ENCODE peak calls at places on chromosomes 1 and 21, in four cellular contexts. U, C, F and E are unnamed samples.

GRCh38 chr1:157438236-157439012 is 113.9 kb downstream of the FCRL5 start:
- DNase-seq in U (no peak), C (no peak), F (no peak), E (no peak)

GRCh38 chr1:163914785-163915413 is 593.1 kb downstream of the NUF2 start:
- DNase-seq in U (no peak), C (no peak), F (no peak), E (no peak)

GRCh38 chr1:3154081-3154795 is 85.2 kb downstream of the PRDM16 start:
- DNase-seq in U (no peak), C (no peak), F (no peak), E (no peak)

GRCh38 chr1:157496121-157496526 is 56.2 kb downstream of the FCRL5 start:
- DNase-seq in U (no peak), C (peak), F (peak), E (no peak)

GRCh38 chr1:99772809-99773208 is 6.4 kb upstream of the FRRS1 start:
- DNase-seq in U (no peak), C (no peak), F (no peak), E (no peak)

GRCh38 chr1:101588677-101589076 is 351.9 kb downstream of the S1PR1 start:
- DNase-seq in U (no peak), C (no peak), F (no peak), E (no peak)

GRCh38 chr1:243482237-243483022 is 226.6 kb downstream of the SDCCAG8 start:
- DNase-seq in U (no peak), C (peak), F (no peak), E (no peak)

GRCh38 chr1:5748286-5749225 is 243.7 kb downstream of the NPHP4 start:
- DNase-seq in U (no peak), C (no peak), F (no peak), E (no peak)

GRCh38 chr1:199920635-199921034 is 106.9 kb upstream of the NR5A2 start:
- DNase-seq in U (no peak), C (no peak), F (no peak), E (no peak)

GRCh38 chr1:107782192-107782845 is 182.7 kb downstream of the VAV3 start:
- DNase-seq in U (no peak), C (peak), F (no peak), E (no peak)

GRCh38 chr1:43299101-43299500 is 1.7 kb upstream of the TIE1 start:
- DNase-seq in U (no peak), C (no peak), F (no peak), E (no peak)

GRCh38 chr1:173733912-173734311 is 19.1 kb downstream of the KLHL20 start:
- DNase-seq in U (no peak), C (no peak), F (no peak), E (no peak)

GRCh38 chr1:113021430-113022085 is 51.4 kb upstream of the LRIG2 start:
- DNase-seq in U (no peak), C (no peak), F (no peak), E (no peak)

GRCh38 chr1:181768216-181768929 is 285.1 kb downstream of the CACNA1E start:
- DNase-seq in U (no peak), C (no peak), F (peak), E (no peak)

GRCh38 chr1:164498792-164499191 is 60.2 kb upstream of the PBX1 start:
- DNase-seq in U (no peak), C (no peak), F (no peak), E (no peak)

GRCh38 chr1:248841702-248842395 is 3.8 kb downstream of the ZNF672 start:
- DNase-seq in U (no peak), C (peak), F (no peak), E (peak)

GRCh38 chr1:29259802-29260441 is 23.6 kb downstream of the PTPRU start:
- DNase-seq in U (no peak), C (peak), F (peak), E (no peak)

GRCh38 chr1:99763956-99764355 is 2.5 kb downstream of the FRRS1 start:
- DNase-seq in U (no peak), C (no peak), F (no peak), E (no peak)

GRCh38 chr1:103109291-103109920 is 1.1 kb upstream of the COL11A1 start:
- DNase-seq in U (no peak), C (peak), F (no peak), E (no peak)

GRCh38 chr1:27922272-27922671 is 12.5 kb upstream of the SMPDL3B start:
- DNase-seq in U (no peak), C (no peak), F (no peak), E (no peak)

GRCh38 chr1:41485605-41486004 is 1.1 kb upstream of the EDN2 start:
- DNase-seq in U (no peak), C (no peak), F (no peak), E (no peak)

GRCh38 chr1:94623560-94624148 is 82.1 kb upstream of the F3 start:
- DNase-seq in U (no peak), C (no peak), F (no peak), E (no peak)

GRCh38 chr1:168613038-168613451 is 36.6 kb downstream of the XCL1 start:
- DNase-seq in U (no peak), C (no peak), F (no peak), E (no peak)

GRCh38 chr1:21638531-21639341 is 30.4 kb downstream of the RAP1GAP start:
- DNase-seq in U (no peak), C (no peak), F (no peak), E (no peak)

GRCh38 chr1:1582970-1583666 is 8.5 kb upstream of the SSU72 start:
- DNase-seq in U (no peak), C (no peak), F (no peak), E (no peak)

GRCh38 chr1:160837558-160838205 is 25.0 kb downstream of the CD244 start:
- DNase-seq in U (no peak), C (peak), F (peak), E (no peak)

GRCh38 chr1:35315649-35316048 is 47.1 kb downstream of the ZMYM4 start:
- DNase-seq in U (no peak), C (no peak), F (no peak), E (no peak)

GRCh38 chr1:31753623-31754349 is 10.4 kb downstream of the ADGRB2 start:
- DNase-seq in U (no peak), C (no peak), F (no peak), E (no peak)

GRCh38 chr1:75611014-75611413 is at the start of gene SLC44A5:
- DNase-seq in U (no peak), C (no peak), F (no peak), E (no peak)

GRCh38 chr1:63873751-63874150 is 99.9 kb downstream of the ROR1 start:
- DNase-seq in U (no peak), C (no peak), F (no peak), E (no peak)

GRCh38 chr1:197921235-197922069 is 4.3 kb downstream of the LHX9 start:
- DNase-seq in U (no peak), C (peak), F (no peak), E (no peak)

GRCh38 chr1:81327743-81328142 is 473.0 kb upstream of the ADGRL2 start:
- DNase-seq in U (no peak), C (peak), F (no peak), E (no peak)

GRCh38 chr1:156909671-156910070 is 10.8 kb upstream of the LRRC71 start:
- DNase-seq in U (no peak), C (no peak), F (no peak), E (no peak)

GRCh38 chr21:21163904-21164303 is 165.7 kb downstream of the NCAM2 start:
- DNase-seq in U (peak), C (peak), F (peak), E (peak)

GRCh38 chr1:17624540-17625256 is 85.2 kb downstream of the ARHGEF10L start:
- DNase-seq in U (no peak), C (no peak), F (no peak), E (peak)

GRCh38 chr1:197042676-197043341 is 24.3 kb downstream of the F13B start:
- DNase-seq in U (no peak), C (no peak), F (no peak), E (no peak)

GRCh38 chr1:153174624-153175023 is 23.9 kb upstream of the SPRR2G start:
- DNase-seq in U (no peak), C (no peak), F (no peak), E (no peak)

GRCh38 chr1:26161408-26162219 is 2.7 kb downstream of the FAM110D start:
- DNase-seq in U (peak), C (peak), F (peak), E (no peak)
- TF ChIP-seq CTCF in U (no peak), C (peak), F (no peak), E (no peak)

GRCh38 chr1:23080885-23081284 is 61.6 kb downstream of the KDM1A start:
- DNase-seq in U (no peak), C (no peak), F (no peak), E (no peak)

GRCh38 chr1:23079025-23079424 is 59.8 kb downstream of the KDM1A start:
- DNase-seq in U (no peak), C (no peak), F (no peak), E (no peak)

GRCh38 chr1:23083714-23084480 is 64.6 kb downstream of the KDM1A start:
- DNase-seq in U (no peak), C (no peak), F (no peak), E (no peak)

GRCh38 chr1:23084880-23085279 is 65.6 kb downstream of the KDM1A start:
- DNase-seq in U (no peak), C (no peak), F (no peak), E (no peak)

DNA sequence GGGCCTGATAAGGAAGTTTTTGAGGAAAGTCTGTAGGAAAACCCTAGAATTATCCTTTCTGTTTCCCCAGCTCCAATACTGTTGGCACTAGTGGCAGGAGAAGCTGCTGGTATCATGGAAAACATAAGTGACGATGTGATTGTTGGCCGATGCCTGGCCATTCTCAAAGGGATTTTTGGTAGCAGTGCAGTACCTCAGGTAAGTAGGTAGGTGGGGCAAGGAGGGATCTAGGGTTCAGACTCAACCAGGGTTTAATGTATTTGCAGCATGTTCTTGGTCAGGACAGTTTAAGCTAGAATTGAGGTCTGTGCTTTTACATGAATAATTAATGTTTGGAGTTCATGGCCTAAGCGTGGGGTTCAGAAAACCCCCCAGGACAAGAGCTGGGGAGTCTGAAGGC is 62.1 kb downstream of the KDM1A start:
- DNase-seq in U (no peak), C (peak), F (no peak), E (no peak)
- TF ChIP-seq CTCF in U (no peak), C (peak), F (no peak), E (no peak)

DNA sequence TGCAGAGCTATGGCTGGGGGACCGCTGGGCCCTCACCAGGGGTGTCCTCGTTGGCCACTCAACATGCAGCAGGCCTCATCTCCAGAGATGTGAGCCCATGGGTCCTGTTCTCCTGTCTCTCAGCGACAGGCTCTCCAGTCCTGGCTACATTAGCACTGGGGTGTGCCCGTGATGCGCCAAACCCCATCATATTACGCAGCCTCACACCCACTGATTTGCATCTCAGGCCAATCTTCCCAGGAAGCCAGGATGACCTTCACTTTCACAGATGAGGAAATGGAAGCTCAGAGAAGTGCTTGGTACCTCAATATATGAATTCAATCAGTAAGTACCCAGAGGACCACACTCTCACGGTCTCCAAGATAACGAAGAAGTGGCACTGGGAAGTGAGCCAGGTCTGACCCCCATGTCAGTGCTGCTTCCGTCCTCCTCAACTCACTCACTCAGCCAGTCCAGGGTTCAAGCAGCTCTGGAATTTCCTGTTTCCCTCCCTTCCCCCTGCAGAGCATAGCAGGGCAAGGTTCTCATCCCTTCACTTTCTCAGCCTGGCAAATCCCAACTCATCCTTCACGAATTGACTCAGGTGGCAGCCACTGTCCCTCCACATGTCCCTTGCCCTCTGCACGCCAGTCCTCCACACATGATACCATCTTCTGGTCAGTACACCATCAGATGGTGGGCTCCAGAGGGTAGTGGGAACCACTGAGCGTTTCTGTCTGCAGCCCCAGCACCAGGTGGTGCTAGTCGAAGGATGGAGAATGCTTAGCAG is 28.9 kb upstream of the EVA1B start:
- DNase-seq in U (no peak), C (no peak), F (no peak), E (no peak)
- TF ChIP-seq CTCF in U (no peak), C (peak), F (no peak), E (no peak)

DNA sequence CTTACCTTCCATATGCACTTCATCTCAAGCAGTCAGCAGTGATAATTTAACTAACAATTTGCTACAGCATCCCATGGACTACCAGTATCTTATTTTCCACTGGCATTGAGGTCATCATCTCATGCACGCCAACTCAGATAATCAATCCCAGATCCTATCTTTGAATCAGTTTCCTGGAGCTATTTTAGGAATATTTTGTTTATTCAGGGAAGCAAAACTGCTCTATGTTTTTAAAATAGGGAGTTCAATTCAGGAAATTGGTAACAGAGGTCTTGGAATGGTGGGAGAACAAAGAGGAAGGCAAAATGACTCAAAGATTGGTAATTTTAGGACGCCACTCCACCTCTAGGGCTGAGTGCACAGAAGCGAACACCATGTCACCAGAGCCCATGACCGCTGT is 71.8 kb upstream of the CNIH3 start:
- DNase-seq in U (no peak), C (no peak), F (no peak), E (no peak)
- TF ChIP-seq CTCF in U (no peak), C (no peak), F (no peak), E (no peak)

GRCh38 chr1:213051881-213052202 is 801 bp downstream of the RPS6KC1 start:
- DNase-seq in U (no peak), C (no peak), F (no peak), E (no peak)

GRCh38 chr1:213053455-213053854 is 2.4 kb downstream of the RPS6KC1 start:
- DNase-seq in U (no peak), C (no peak), F (no peak), E (no peak)

GRCh38 chr1:213050745-213051126 is 305 bp upstream of the RPS6KC1 start:
- DNase-seq in U (no peak), C (no peak), F (no peak), E (no peak)

GRCh38 chr1:213049232-213049631 is 1.8 kb upstream of the RPS6KC1 start:
- DNase-seq in U (no peak), C (no peak), F (no peak), E (no peak)

GRCh38 chr1:213051127-213051880 is at the start of gene RPS6KC1:
- DNase-seq in U (peak), C (peak), F (peak), E (peak)
- TF ChIP-seq CTCF in U (no peak), C (no peak), F (no peak), E (no peak)

GRCh38 chr21:44533891-44534627 is 5.9 kb downstream of the KRTAP10-1 start:
- DNase-seq in U (no peak), C (no peak), F (no peak), E (no peak)

GRCh38 chr21:44534688-44535087 is 5.3 kb downstream of the KRTAP10-1 start:
- DNase-seq in U (no peak), C (no peak), F (no peak), E (no peak)

GRCh38 chr21:44532712-44533111 is 7.3 kb downstream of the KRTAP10-1 start:
- DNase-seq in U (no peak), C (no peak), F (no peak), E (no peak)

GRCh38 chr21:44532165-44532564 is 7.8 kb downstream of the KRTAP10-1 start:
- DNase-seq in U (no peak), C (no peak), F (no peak), E (no peak)

DNA sequence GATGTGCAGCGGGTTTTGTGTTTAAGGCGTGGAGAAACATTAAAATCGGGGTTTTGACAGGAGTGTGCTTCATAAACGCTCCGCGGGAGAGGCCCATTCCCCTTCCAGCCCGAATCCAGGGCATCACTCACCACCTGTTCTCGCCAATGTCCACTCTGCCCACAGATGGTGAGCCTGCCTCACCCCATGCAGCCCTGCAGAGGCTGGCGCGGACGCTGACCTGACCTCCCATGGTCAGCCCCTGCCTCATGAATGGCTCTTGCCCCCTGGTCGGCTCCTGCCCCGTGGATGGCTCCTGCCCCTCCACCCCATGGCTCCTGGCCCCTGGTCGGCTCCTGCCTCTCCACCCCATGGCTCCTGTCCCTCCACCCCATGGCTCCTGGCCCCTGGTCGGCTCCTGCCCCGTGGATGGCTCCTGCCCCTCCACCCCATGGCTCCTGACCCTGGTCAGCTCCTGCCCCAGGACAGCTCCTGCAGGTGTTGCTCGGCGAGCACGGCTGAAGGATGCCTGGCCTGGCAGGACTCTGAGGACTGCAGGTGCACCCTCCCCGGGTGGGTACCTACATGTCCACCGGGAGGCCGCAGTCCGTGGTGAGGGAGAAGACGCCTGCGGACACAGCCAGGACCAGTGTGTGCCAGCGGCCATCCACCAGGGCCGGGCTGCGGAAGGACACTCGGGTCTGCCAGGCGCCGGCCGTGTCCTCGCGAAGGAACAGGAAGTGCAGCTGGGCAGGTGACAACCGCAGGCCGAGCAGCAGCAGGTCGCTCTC is 6.7 kb downstream of the KRTAP10-1 start:
- DNase-seq in U (no peak), C (no peak), F (no peak), E (no peak)
- TF ChIP-seq CTCF in U (no peak), C (no peak), F (no peak), E (no peak)

GRCh38 chr1:64966158-64966963 is at the start of gene JAK1:
- DNase-seq in U (peak), C (peak), F (peak), E (peak)
- TF ChIP-seq CTCF in U (no peak), C (no peak), F (no peak), E (no peak)

DNA sequence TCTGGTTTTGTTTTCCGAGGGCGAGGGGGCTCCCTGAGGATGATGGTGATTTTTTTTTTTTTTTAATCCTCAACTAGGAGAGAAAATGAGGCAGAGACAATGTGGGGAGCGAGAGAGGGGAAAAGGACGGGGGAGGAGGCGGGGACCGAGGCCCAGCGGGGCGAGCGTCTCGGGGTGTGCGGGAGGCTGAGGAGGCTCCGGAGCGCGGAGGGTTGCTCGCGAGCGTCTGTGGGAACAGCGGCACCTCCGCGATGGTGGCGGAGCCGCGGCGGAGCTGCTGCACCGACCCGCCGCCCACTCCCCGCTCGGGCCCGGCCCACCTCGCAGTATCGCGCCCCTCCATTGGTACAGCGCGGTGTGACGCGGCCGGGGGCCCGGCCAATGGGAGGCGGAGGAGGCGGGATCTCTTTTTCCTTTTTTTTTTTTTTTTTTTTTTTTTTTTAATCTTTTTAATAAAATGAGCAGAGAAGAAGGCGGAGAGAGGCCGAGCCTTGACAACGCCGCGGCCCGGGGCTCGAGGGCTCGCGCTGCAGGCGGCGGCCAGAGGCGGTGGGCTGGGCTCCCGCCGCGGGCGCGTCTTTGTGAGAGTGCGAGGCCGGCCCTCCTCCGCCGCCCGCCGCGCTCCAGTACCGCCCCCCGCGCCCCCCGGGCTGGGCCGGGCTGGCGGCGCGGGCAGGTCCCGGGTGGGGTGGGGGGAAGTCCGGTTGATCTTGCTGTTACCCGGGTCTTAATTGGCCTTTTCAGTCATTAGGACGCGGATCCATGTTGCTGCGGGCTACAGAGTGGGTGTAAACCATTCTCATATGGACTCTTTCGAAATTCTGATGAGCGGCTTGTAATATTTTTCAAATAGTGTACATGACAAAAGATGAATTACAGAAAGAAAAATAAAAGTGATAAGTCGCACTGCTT is at the start of gene RERE:
- DNase-seq in U (peak), C (peak), F (peak), E (peak)
- TF ChIP-seq CTCF in U (no peak), C (no peak), F (no peak), E (no peak)